ENCODE peak calls at places on chromosomes 7 and 10, in four cellular contexts. U is cardiac muscle cell, N is AG10803, R is neural progenitor cell. B is an unnamed sample.
A peak's percentile ranks its signal among the peaks of the same experiment; 100 is the strongest.

GRCh38 chr10:80509108-80509402 is 28.6 kb upstream of the SH2D4B start:
- DNase-seq in R (no peak), N (no peak), U (no peak), B (no peak)

GRCh38 chr10:133260895-133261725 is 15.6 kb downstream of the ADAM8 start:
- DNase-seq in U (no peak), N (peak; percentile 33), R (peak; percentile 68), B (peak; percentile 73)

GRCh38 chr7:118311121-118311803 is 86.8 kb downstream of the ANKRD7 start:
- DNase-seq in R (no peak), N (no peak), U (peak; percentile 69), B (no peak)

GRCh38 chr7:101128040-101128834 is 1.3 kb downstream of the SERPINE1 start:
- DNase-seq in R (no peak), U (peak; percentile 51), N (no peak), B (peak; percentile 51)

GRCh38 chr10:113268186-113268585 is 284.7 kb upstream of the HABP2 start:
- DNase-seq in N (peak; percentile 94), U (no peak), R (no peak), B (peak; percentile 64)

GRCh38 chr10:74681917-74682627 is 144.3 kb upstream of the KAT6B start:
- DNase-seq in U (peak; percentile 40), N (peak; percentile 45), R (no peak), B (peak; percentile 63)

GRCh38 chr7:112204776-112205347 is 1.3 kb downstream of the DOCK4 start:
- DNase-seq in N (peak; percentile 1), U (peak; percentile 25), R (peak; percentile 24), B (peak; percentile 41)

GRCh38 chr10:66822801-66823200 is 103.0 kb upstream of the LRRTM3 start:
- DNase-seq in U (no peak), R (peak; percentile 90), N (no peak), B (no peak)

GRCh38 chr7:70259497-70259896 is 661.2 kb downstream of the AUTS2 start:
- DNase-seq in U (peak; percentile 10), R (no peak), N (peak; percentile 77), B (peak; percentile 2)

GRCh38 chr10:32950457-32951109 is 7.4 kb downstream of the ITGB1 start:
- DNase-seq in N (no peak), R (peak; percentile 50), U (no peak), B (no peak)

GRCh38 chr10:78775891-78776290 is 292.9 kb upstream of the ZMIZ1 start:
- DNase-seq in U (no peak), R (no peak), N (no peak), B (no peak)

GRCh38 chr10:52644678-52645434 is 127.7 kb downstream of the MBL2 start:
- DNase-seq in R (peak; percentile 63), U (peak; percentile 75), N (peak; percentile 50), B (no peak)

GRCh38 chr10:113007343-113007771 is 57.3 kb downstream of the TCF7L2 start:
- DNase-seq in U (no peak), N (no peak), R (no peak), B (no peak)

GRCh38 chr7:2815523-2816240 is 28.4 kb downstream of the GNA12 start:
- DNase-seq in R (no peak), N (no peak), U (no peak), B (no peak)
- H3K4me3 ChIP-seq in R (no peak overlapping the region), N (no peak overlapping the region), U (no peak overlapping the region), B (no peak overlapping the region)

DNA sequence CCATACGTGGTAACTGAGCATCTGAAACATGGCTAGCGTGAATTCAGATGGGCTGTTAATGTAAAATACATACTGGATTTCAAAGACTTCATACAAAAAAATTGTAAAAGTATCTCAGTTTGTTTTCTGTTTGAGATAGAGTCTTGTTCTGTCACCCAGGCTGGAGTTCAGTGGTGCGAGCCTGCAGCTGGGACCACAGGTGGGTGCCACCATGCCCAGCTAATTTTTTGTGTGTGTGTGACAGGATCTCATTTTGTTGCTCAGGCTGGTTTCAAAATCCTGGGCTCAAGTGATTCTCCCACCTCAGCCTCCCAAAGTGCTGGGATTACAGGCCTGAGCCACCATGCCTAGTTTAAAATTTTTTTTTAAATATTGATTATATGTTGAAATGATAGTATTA is 4.5 kb downstream of the TMEM243 start:
- DNase-seq in N (no peak), R (no peak), U (no peak), B (no peak)
- H3K4me3 ChIP-seq in N (no peak overlapping the region), R (no peak overlapping the region), U (no peak overlapping the region), B (no peak overlapping the region)

DNA sequence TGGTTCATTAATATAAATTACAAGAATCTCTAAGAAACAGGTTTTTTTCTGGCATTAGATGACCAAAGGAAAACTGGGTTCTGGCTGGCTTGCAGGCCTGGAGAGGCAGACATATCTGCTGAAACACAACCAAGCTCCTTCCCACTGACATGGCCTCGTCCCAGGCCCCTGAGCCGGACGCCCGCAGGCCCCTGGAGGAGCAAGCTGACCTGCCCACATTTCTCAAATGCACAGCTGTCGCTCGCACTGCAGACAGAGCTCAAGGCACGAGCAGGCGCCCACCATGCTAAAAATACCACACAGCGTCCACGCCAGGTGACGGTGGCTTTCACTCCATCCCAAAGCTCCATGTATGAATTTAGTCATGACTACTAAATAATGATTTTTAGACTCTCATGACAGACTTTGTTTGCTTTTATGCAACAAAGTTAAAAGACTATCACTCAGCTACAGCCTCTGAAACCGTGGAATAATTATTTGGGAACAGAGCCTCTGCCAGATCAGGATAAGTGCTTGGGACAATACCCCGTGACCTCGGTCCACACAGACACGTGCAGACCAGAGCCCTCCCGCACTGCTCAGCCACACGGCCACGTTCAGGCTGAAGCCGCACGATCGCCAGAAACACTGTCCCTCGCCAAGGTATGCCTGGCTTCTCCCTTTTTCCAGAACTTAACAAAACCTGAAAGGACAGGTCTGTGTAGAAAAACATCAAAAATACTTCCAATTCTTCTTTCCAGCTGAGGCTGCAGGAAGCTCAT is 71.1 kb downstream of the DIP2C start:
- DNase-seq in U (no peak), N (no peak), R (no peak), B (peak; percentile 34)
- H3K4me3 ChIP-seq in U (no peak overlapping the region), N (no peak overlapping the region), R (no peak overlapping the region), B (no peak overlapping the region)

GRCh38 chr7:136087881-136088280 is 110.7 kb upstream of the MTPN start:
- DNase-seq in R (no peak), U (no peak), N (no peak), B (no peak)

DNA sequence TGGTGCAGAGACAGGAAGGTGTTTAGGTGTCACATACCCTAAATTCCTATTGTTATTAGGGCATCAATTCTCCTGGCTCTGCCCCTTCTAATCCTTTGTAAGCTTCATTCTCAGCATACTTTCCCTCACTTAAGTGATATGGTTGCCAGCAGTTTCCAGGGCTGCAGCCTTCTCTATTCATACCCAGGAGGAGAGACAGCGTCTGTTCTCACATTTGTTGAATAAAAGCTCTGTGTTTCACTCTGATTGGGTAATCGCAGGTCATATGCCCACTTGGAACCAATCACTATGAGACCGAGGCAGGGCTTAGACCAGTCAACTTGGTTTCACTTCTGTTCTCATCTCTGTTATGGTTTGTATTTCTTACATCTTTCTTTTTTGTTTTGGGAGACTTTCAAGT is 109.6 kb upstream of the MTPN start:
- DNase-seq in U (peak; percentile 95), R (peak; percentile 71), N (peak; percentile 89), B (peak; percentile 4)
- H3K4me3 ChIP-seq in U (no peak overlapping the region), R (no peak overlapping the region), N (peak overlapping the region; percentile 48), B (peak overlapping the region; percentile 16)

GRCh38 chr7:74457007-74457406 is 3.3 kb downstream of the GTF2IRD1 start:
- DNase-seq in U (no peak), R (no peak), N (no peak), B (no peak)

GRCh38 chr7:74454059-74454947 is 597 bp downstream of the GTF2IRD1 start:
- DNase-seq in R (peak; percentile 63), N (no peak), U (no peak), B (no peak)

GRCh38 chr7:74453321-74454011 is at the start of gene GTF2IRD1:
- DNase-seq in N (peak; percentile 65), R (peak; percentile 91), U (peak; percentile 80), B (peak; percentile 87)

GRCh38 chr7:74455933-74456332 is 2.2 kb downstream of the GTF2IRD1 start:
- DNase-seq in N (no peak), R (no peak), U (peak; percentile 58), B (peak; percentile 50)

DNA sequence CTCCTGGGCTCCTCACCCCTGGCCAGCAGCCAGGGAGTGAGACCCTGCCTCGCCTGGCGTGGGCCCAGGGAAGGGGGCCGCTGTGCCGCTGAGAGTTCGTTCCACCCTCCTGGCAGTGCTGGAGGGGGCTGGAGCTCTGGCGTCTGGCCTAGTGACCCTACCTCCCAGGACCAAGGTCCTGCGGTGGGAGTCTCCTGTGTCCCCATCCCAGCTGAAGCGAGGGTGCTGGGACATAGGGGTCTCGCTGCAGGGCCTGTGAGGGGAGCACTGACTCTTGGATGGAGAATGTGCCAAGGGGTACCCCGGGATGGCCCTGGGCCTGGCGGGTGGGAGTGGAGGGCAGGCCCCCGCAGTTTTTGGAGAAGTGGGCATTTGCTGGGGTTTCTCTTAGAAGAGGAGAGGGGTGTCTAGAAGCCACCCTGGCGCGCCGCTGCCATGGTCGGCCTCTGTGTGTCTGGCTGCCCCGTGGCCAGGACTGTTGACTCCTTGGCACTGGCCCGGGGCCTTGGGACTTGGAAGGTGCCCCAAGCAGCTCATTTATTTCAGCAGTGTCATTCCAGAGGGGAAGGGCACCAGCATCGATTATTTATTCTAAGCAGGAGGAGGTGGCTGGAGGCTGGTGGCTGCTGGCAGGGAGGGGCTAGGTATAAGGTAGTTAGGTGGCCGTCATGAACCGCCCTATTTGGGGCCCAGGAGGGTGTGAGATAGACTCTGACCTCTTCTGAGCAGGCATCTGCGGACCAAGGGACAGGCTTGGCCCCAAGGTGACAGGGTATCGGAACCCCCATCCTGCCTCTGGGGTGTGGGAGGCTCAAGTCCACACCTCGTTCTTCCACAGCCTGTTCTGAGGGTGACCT is 1.5 kb downstream of the GTF2IRD1 start:
- DNase-seq in U (no peak), N (no peak), R (no peak), B (peak; percentile 18)
- H3K4me3 ChIP-seq in U (peak overlapping the region; percentile 76), N (peak overlapping the region; percentile 71), R (peak overlapping the region; percentile 81), B (peak overlapping the region; percentile 71)

GRCh38 chr7:90595341-90595800 is 750 bp upstream of the CDK14 start:
- DNase-seq in R (no peak), U (peak; percentile 45), N (peak; percentile 16), B (no peak)
- H3K4me3 ChIP-seq in R (peak overlapping the region; percentile 89), U (peak overlapping the region; percentile 90), N (peak overlapping the region; percentile 69), B (peak overlapping the region; percentile 91)

DNA sequence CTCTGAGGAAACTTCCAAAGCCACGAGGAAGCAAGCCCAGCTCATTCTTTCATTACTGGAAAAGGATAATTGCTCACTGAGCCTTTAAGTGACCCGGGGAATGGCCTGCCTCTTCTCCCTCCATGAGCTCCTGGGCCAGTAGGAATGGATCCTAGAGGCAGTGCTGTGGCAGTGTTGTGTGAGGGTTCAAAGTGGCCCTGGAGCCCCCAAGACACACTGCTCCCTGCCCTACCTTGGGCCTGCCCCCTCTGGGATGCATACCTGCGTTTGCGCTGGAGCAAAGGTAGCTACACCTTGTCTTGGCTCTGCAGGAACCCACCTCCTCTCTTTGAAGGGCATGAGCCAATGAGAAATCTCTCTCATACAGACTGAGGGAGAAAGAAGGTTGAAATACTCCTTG is 115.8 kb upstream of the ANLN start:
- DNase-seq in R (no peak), N (no peak), U (no peak), B (no peak)
- H3K4me3 ChIP-seq in R (no peak overlapping the region), N (no peak overlapping the region), U (no peak overlapping the region), B (no peak overlapping the region)